ENCODE peak calls at places on chromosomes 6 and 20, in five cellular contexts. S is hypothalamus; J is CD8-positive, alpha-beta T cell; F is H1; N is NAMALWA. E is an unnamed sample.

GRCh38 chr6:139344186-139344963 is 30.1 kb downstream of the CITED2 start:
- DNase-seq in S (no peak), J (peak), F (no peak), N (no peak), E (no peak)

GRCh38 chr20:47349365-47350180 is 6.9 kb downstream of the ZMYND8 start:
- DNase-seq in S (no peak), J (no peak), F (no peak), N (no peak), E (no peak)

GRCh38 chr6:130602151-130602770 is 224.9 kb upstream of the SMLR1 start:
- DNase-seq in S (no peak), J (no peak), F (no peak), N (no peak), E (peak)

GRCh38 chr6:511488-512137 is 120.1 kb downstream of the IRF4 start:
- DNase-seq in S (no peak), J (no peak), F (no peak), N (no peak), E (no peak)

GRCh38 chr20:38840053-38840893 is 34.8 kb downstream of the PPP1R16B start:
- DNase-seq in S (peak), J (peak), F (no peak), N (no peak), E (no peak)

GRCh38 chr6:92706976-92707375 is 712.4 kb downstream of the EPHA7 start:
- DNase-seq in S (no peak), J (no peak), F (no peak), N (no peak), E (no peak)

GRCh38 chr6:121686611-121687023 is 251.2 kb downstream of the GJA1 start:
- DNase-seq in S (no peak), J (no peak), F (peak), N (no peak), E (no peak)

GRCh38 chr6:16769131-16769985 is 8.1 kb upstream of the ATXN1 start:
- DNase-seq in S (no peak), J (peak), F (no peak), N (peak), E (peak)

GRCh38 chr6:21811484-21811883 is 217.9 kb downstream of the SOX4 start:
- DNase-seq in S (no peak), J (no peak), F (no peak), N (no peak), E (no peak)

GRCh38 chr6:134240664-134241431 is 77.1 kb downstream of the SGK1 start:
- DNase-seq in S (peak), J (peak), F (no peak), N (peak), E (no peak)

GRCh38 chr6:132161283-132161682 is 210.1 kb upstream of the CCN2 start:
- DNase-seq in S (no peak), J (no peak), F (no peak), N (peak), E (peak)

GRCh38 chr6:5175195-5175594 is 85.6 kb downstream of the LYRM4 start:
- DNase-seq in S (no peak), J (no peak), F (peak), N (peak), E (no peak)

GRCh38 chr20:59412896-59413295 is 112.5 kb downstream of the EDN3 start:
- DNase-seq in S (no peak), J (no peak), F (no peak), N (no peak), E (no peak)

GRCh38 chr6:29596381-29596900 is 11.5 kb downstream of the OR2H2 start:
- DNase-seq in S (no peak), J (no peak), F (peak), N (no peak), E (no peak)

GRCh38 chr6:147486683-147487082 is 21.8 kb upstream of the SAMD5 start:
- DNase-seq in S (no peak), J (no peak), F (no peak), N (no peak), E (no peak)

GRCh38 chr6:558089-558488 is 98.8 kb downstream of the HUS1B start:
- DNase-seq in S (no peak), J (no peak), F (no peak), N (peak), E (no peak)

GRCh38 chr6:125679128-125679527 is 70.3 kb upstream of the HEY2 start:
- DNase-seq in S (no peak), J (no peak), F (no peak), N (no peak), E (no peak)

GRCh38 chr20:54093423-54094267 is 23.3 kb upstream of the BCAS1 start:
- DNase-seq in S (no peak), J (no peak), F (no peak), N (no peak), E (no peak)

GRCh38 chr20:44057698-44058675 is 129.0 kb downstream of the JPH2 start:
- DNase-seq in S (no peak), J (no peak), F (no peak), N (no peak), E (peak)

GRCh38 chr20:41029150-41029872 is 689 bp downstream of the TOP1 start:
- DNase-seq in S (no peak), J (peak), F (no peak), N (peak), E (no peak)

GRCh38 chr6:128990349-128990748 is 107.4 kb downstream of the LAMA2 start:
- DNase-seq in S (no peak), J (no peak), F (no peak), N (no peak), E (no peak)

GRCh38 chr6:16694789-16695188 is 66.5 kb downstream of the ATXN1 start:
- DNase-seq in S (no peak), J (no peak), F (no peak), N (no peak), E (no peak)

GRCh38 chr20:7379621-7380220 is 560.5 kb downstream of the HAO1 start:
- DNase-seq in S (no peak), J (no peak), F (no peak), N (no peak), E (no peak)

GRCh38 chr6:56364482-56365313 is 117.3 kb upstream of the COL21A1 start:
- DNase-seq in S (no peak), J (no peak), F (no peak), N (no peak), E (no peak)

GRCh38 chr20:41697861-41698559 is 79.8 kb upstream of the CHD6 start:
- DNase-seq in S (no peak), J (no peak), F (no peak), N (peak), E (no peak)

GRCh38 chr20:57260959-57261357 is 5.5 kb downstream of the BMP7 start:
- DNase-seq in S (no peak), J (no peak), F (no peak), N (no peak), E (no peak)

GRCh38 chr6:13924146-13924948 is 405 bp upstream of the RNF182 start:
- DNase-seq in S (no peak), J (peak), F (no peak), N (no peak), E (no peak)

GRCh38 chr20:21376631-21377030 is 20.7 kb downstream of the NKX2-4 start:
- DNase-seq in S (no peak), J (no peak), F (no peak), N (no peak), E (no peak)

GRCh38 chr20:63464289-63464635 is 8.2 kb downstream of the KCNQ2 start:
- DNase-seq in S (no peak), J (no peak), F (no peak), N (no peak), E (no peak)

GRCh38 chr6:116206231-116206903 is 47.5 kb downstream of the TSPYL4 start:
- DNase-seq in S (no peak), J (no peak), F (no peak), N (no peak), E (no peak)